ENCODE peak calls at places on chromosomes 13 and 19, in eight cellular contexts. L, M, C, E, O, Z, B and A are unnamed samples.

GRCh38 chr19:57317503-57317902 is 2.8 kb upstream of the ZNF543 start:
- DNase-seq in E (no peak), O (no peak), Z (no peak), L (no peak), C (no peak), B (no peak), M (peak), A (no peak)

GRCh38 chr19:55353803-55354697 is 469 bp downstream of the COX6B2 start:
- DNase-seq in B (peak), C (peak), M (no peak), L (peak), Z (no peak), O (peak), E (no peak), A (peak)

GRCh38 chr19:42066075-42066754 is 3.8 kb downstream of the GRIK5 start:
- DNase-seq in M (no peak), C (no peak), L (no peak), Z (no peak), B (no peak), O (peak), E (no peak), A (peak)

GRCh38 chr19:29665215-29665825 is at the start of gene PLEKHF1:
- DNase-seq in C (peak), L (peak), M (peak), O (peak), B (peak), E (peak), Z (peak), A (peak)

GRCh38 chr13:60090579-60090978 is 73.1 kb downstream of the DIAPH3 start:
- DNase-seq in B (no peak), M (no peak), O (no peak), C (peak), L (no peak), E (no peak), Z (no peak), A (no peak)

GRCh38 chr19:44643605-44644390 is at the start of gene PVR:
- DNase-seq in B (peak), C (peak), E (peak), M (peak), L (peak), O (peak), Z (peak), A (no peak)

GRCh38 chr13:67574320-67575233 is 344.4 kb upstream of the PCDH9 start:
- DNase-seq in L (no peak), C (no peak), B (no peak), M (no peak), E (no peak), Z (no peak), O (peak), A (no peak)

GRCh38 chr13:95250961-95251360 is 50.3 kb downstream of the ABCC4 start:
- DNase-seq in L (no peak), C (no peak), M (no peak), Z (no peak), E (no peak), O (no peak), B (no peak), A (no peak)

GRCh38 chr13:43905435-43906031 is 25.8 kb downstream of the LACC1 start:
- DNase-seq in M (no peak), O (peak), E (peak), C (peak), B (peak), Z (peak), L (peak), A (no peak)

GRCh38 chr19:489418-490196 is 6.7 kb upstream of the MADCAM1 start:
- DNase-seq in B (no peak), O (no peak), E (no peak), C (peak), L (peak), Z (no peak), M (peak), A (no peak)

GRCh38 chr13:102400619-102401125 is 1.2 kb downstream of the FGF14 start:
- DNase-seq in L (no peak), C (no peak), O (no peak), M (peak), E (no peak), B (no peak), Z (no peak), A (no peak)

GRCh38 chr13:43397110-43397509 is 373.7 kb downstream of the DNAJC15 start:
- DNase-seq in M (no peak), L (no peak), C (no peak), Z (no peak), O (peak), B (no peak), E (no peak), A (no peak)

GRCh38 chr19:39104104-39104708 is 20.0 kb downstream of the ACP7 start:
- DNase-seq in Z (no peak), L (no peak), O (no peak), E (no peak), B (no peak), C (no peak), M (no peak), A (no peak)

GRCh38 chr13:76725211-76725610 is 161.0 kb downstream of the KCTD12 start:
- DNase-seq in B (no peak), Z (no peak), E (peak), C (peak), M (no peak), L (no peak), O (peak), A (no peak)